ENCODE peak calls at places on chromosomes 4 and X, in eight cellular contexts. O is occipital lobe; W is psoas muscle; X is right lobe of liver; S is omental fat pad; F is cardiac fibroblast; B is NCI-H2081; Q is stimulated activated CD4-positive, alpha-beta T cell treated with anti-CD3 and anti-CD28 coated beads, Interleukin-1b, Interleukin-23, amount 100 ng/mL, for 24 hours. P is an unnamed sample.

GRCh38 chr4:180852743-180853142 is 1390.5 kb upstream of the TENM3 start:
- DNase-seq in W (no peak), X (no peak), F (no peak), Q (no peak), B (peak), O (no peak), S (no peak), P (no peak)

GRCh38 chrX:136193771-136194170 is 46.4 kb downstream of the FHL1 start:
- DNase-seq in O (no peak), F (no peak), X (no peak), W (peak), S (no peak), B (no peak), Q (no peak), P (no peak)

GRCh38 chr4:74030285-74030684 is 8.2 kb downstream of the CXCL3 start:
- DNase-seq in Q (no peak), W (no peak), O (no peak), S (no peak), F (no peak), X (no peak), B (no peak), P (no peak)

GRCh38 chr4:146739182-146739581 is 100.5 kb downstream of the POU4F2 start:
- DNase-seq in S (no peak), W (no peak), O (no peak), F (no peak), B (no peak), X (no peak), Q (no peak), P (no peak)

GRCh38 chr4:124030038-124030638 is 633.5 kb downstream of the SPRY1 start:
- DNase-seq in F (peak), Q (no peak), O (no peak), B (peak), X (no peak), S (no peak), W (no peak), P (no peak)

GRCh38 chr4:78684196-78685079 is 91.7 kb upstream of the BMP2K start:
- DNase-seq in W (no peak), O (no peak), Q (no peak), X (no peak), F (peak), B (no peak), S (no peak), P (peak)

GRCh38 chrX:22110729-22111494 is 78.8 kb downstream of the PHEX start:
- DNase-seq in S (no peak), W (no peak), O (no peak), Q (no peak), F (no peak), B (no peak), X (peak), P (no peak)

GRCh38 chrX:16528620-16529019 is 121.3 kb upstream of the S100G start:
- DNase-seq in O (no peak), W (no peak), F (no peak), Q (peak), B (no peak), X (no peak), S (no peak), P (no peak)

GRCh38 chr4:109072595-109072994 is 229.9 kb downstream of the COL25A1 start:
- DNase-seq in S (no peak), B (no peak), O (no peak), F (peak), X (no peak), Q (no peak), W (no peak), P (peak)

GRCh38 chr4:55927776-55928437 is 20.8 kb upstream of the CEP135 start:
- DNase-seq in X (no peak), Q (no peak), F (peak), W (no peak), B (no peak), O (no peak), S (no peak), P (no peak)

GRCh38 chr4:17128268-17128667 is 229.8 kb upstream of the LDB2 start:
- DNase-seq in S (no peak), Q (no peak), B (no peak), X (no peak), W (no peak), O (no peak), F (peak), P (peak)

GRCh38 chr4:36360755-36361154 is 79.3 kb downstream of the DTHD1 start:
- DNase-seq in X (no peak), W (no peak), Q (no peak), S (no peak), F (no peak), B (no peak), O (no peak), P (no peak)

GRCh38 chr4:121697626-121698025 is 846 bp upstream of the ANXA5 start:
- DNase-seq in X (no peak), O (no peak), F (no peak), W (no peak), Q (no peak), B (no peak), S (no peak), P (no peak)

GRCh38 chr4:170853422-170854021 is 763.8 kb upstream of the AADAT start:
- DNase-seq in W (no peak), X (peak), B (peak), F (peak), S (no peak), Q (no peak), O (no peak), P (no peak)

GRCh38 chr4:144674711-144675110 is 28.8 kb downstream of the HHIP start:
- DNase-seq in W (no peak), X (no peak), B (no peak), O (no peak), F (no peak), Q (no peak), S (no peak), P (no peak)

GRCh38 chr4:125498981-125499380 is 184.2 kb downstream of the FAT4 start:
- DNase-seq in F (no peak), S (no peak), O (no peak), W (no peak), X (no peak), B (no peak), Q (no peak), P (no peak)

GRCh38 chr4:6943012-6943869 is 33.6 kb downstream of the TBC1D14 start:
- DNase-seq in O (no peak), W (peak), S (no peak), X (no peak), B (no peak), Q (no peak), F (no peak), P (no peak)

GRCh38 chr4:37717575-37717974 is 31.4 kb upstream of the RELL1 start:
- DNase-seq in F (peak), O (no peak), W (no peak), X (no peak), Q (no peak), S (no peak), B (no peak), P (peak)

GRCh38 chr4:122152699-122153328 is 683 bp downstream of the BLTP1 start:
- DNase-seq in X (peak), B (peak), Q (no peak), F (peak), O (no peak), S (peak), W (peak), P (peak)

GRCh38 chr4:110025057-110025456 is 112.4 kb downstream of the EGF start:
- DNase-seq in X (no peak), F (no peak), Q (no peak), W (no peak), B (peak), O (no peak), S (no peak), P (peak)